ENCODE peak calls at places on chromosomes 5 and 9, in ten cellular contexts. D is ovary; T is GM12878; U is transverse colon; L is neural progenitor cell; Z is tibial artery; C is GM23248; A is effector memory CD4-positive, alpha-beta T cell; W is SK-N-SH; E is adrenal gland. B is an unnamed sample. For H3K9me3, the result is how much of the 10 kb centered on the place peaks cover.

GRCh38 chr9:111429175-111429574 is 55.0 kb downstream of the ECPAS start:
- DNase-seq in L (no peak), W (no peak), E (no peak), T (no peak), C (peak), A (no peak), U (no peak), Z (no peak), D (no peak), B (no peak)

GRCh38 chr9:132898043-132898442 is 19.3 kb downstream of the SPACA9 start:
- DNase-seq in C (no peak), L (no peak), Z (no peak), D (no peak), T (no peak), A (no peak), U (no peak), E (no peak), W (no peak), B (no peak)

GRCh38 chr9:13064060-13064459 is 215.4 kb downstream of the MPDZ start:
- DNase-seq in C (no peak), T (no peak), U (no peak), A (no peak), L (no peak), D (no peak), Z (no peak), E (no peak), W (no peak), B (no peak)

GRCh38 chr9:124492818-124493217 is 14.4 kb downstream of the NR5A1 start:
- DNase-seq in L (no peak), W (no peak), Z (no peak), T (no peak), E (no peak), U (no peak), A (no peak), D (no peak), C (no peak), B (no peak)

GRCh38 chr5:9056046-9056445 is 489.8 kb downstream of the SEMA5A start:
- DNase-seq in E (no peak), Z (no peak), C (no peak), W (no peak), U (no peak), T (no peak), A (no peak), L (no peak), D (no peak), B (no peak)

GRCh38 chr5:160030631-160031377 is 21.9 kb downstream of the TTC1 start:
- DNase-seq in L (no peak), C (peak), A (no peak), W (peak), Z (no peak), T (no peak), U (no peak), D (no peak), E (no peak), B (no peak)

GRCh38 chr9:696332-697090 is 145.0 kb upstream of the DMRT1 start:
- DNase-seq in A (no peak), Z (peak), U (no peak), D (no peak), T (no peak), C (peak), W (no peak), E (peak), L (no peak), B (no peak)

GRCh38 chr9:127890053-127890452 is 9.3 kb downstream of the ST6GALNAC6 start:
- DNase-seq in A (no peak), E (no peak), C (peak), U (no peak), T (no peak), Z (no peak), D (no peak), L (no peak), W (no peak), B (no peak)

GRCh38 chr5:126680215-126680817 is 79.6 kb downstream of the PHAX start:
- DNase-seq in A (no peak), W (peak), C (peak), T (peak), Z (no peak), U (peak), L (peak), E (no peak), D (no peak), B (no peak)

GRCh38 chr5:153517105-153517700 is 26.7 kb downstream of the GRIA1 start:
- DNase-seq in L (peak), Z (no peak), D (no peak), A (no peak), T (no peak), C (no peak), U (no peak), W (peak), E (no peak), B (no peak)

GRCh38 chr9:23621166-23621565 is 204.9 kb downstream of the ELAVL2 start:
- DNase-seq in U (no peak), E (no peak), Z (no peak), T (no peak), C (no peak), W (no peak), A (no peak), L (no peak), D (no peak), B (no peak)

GRCh38 chr5:137629646-137630045 is 106.2 kb downstream of the KLHL3 start:
- DNase-seq in U (no peak), A (peak), W (peak), E (no peak), D (no peak), L (peak), T (peak), C (peak), Z (no peak), B (no peak)

GRCh38 chr9:107249131-107249533 is 33.9 kb upstream of the RAD23B start:
- DNase-seq in C (peak), E (no peak), L (peak), D (no peak), T (no peak), W (no peak), U (no peak), A (no peak), Z (no peak), B (no peak)

GRCh38 chr5:141369994-141370848 is at the start of gene PCDHGB3:
- DNase-seq in A (peak), E (peak), T (no peak), L (no peak), U (peak), C (peak), W (no peak), D (no peak), Z (peak), B (peak)
- H3K9me3 ChIP-seq in A (under half), E (under half), T (under half), L (under half), U (half or more), C (under half), W (under half), D (under half), Z (under half), B (half or more)

GRCh38 chr9:20187318-20187717 is 398.5 kb upstream of the SLC24A2 start:
- DNase-seq in T (no peak), A (no peak), L (no peak), Z (no peak), D (no peak), W (no peak), E (no peak), C (no peak), U (no peak), B (no peak)
- H3K4me3 ChIP-seq in T (no peak), A (no peak), L (no peak), Z (no peak), D (no peak), W (no peak), E (no peak), C (no peak), U (no peak), B (no peak)

GRCh38 chr9:96189995-96190394 is 112.0 kb downstream of the HSD17B3 start:
- DNase-seq in L (no peak), E (no peak), Z (no peak), W (no peak), A (no peak), D (no peak), C (no peak), T (no peak), U (no peak), B (no peak)
- H3K9me3 ChIP-seq in L (under half), E (under half), Z (under half), W (under half), A (under half), D (under half), C (under half), T (under half), U (under half), B (under half)

DNA sequence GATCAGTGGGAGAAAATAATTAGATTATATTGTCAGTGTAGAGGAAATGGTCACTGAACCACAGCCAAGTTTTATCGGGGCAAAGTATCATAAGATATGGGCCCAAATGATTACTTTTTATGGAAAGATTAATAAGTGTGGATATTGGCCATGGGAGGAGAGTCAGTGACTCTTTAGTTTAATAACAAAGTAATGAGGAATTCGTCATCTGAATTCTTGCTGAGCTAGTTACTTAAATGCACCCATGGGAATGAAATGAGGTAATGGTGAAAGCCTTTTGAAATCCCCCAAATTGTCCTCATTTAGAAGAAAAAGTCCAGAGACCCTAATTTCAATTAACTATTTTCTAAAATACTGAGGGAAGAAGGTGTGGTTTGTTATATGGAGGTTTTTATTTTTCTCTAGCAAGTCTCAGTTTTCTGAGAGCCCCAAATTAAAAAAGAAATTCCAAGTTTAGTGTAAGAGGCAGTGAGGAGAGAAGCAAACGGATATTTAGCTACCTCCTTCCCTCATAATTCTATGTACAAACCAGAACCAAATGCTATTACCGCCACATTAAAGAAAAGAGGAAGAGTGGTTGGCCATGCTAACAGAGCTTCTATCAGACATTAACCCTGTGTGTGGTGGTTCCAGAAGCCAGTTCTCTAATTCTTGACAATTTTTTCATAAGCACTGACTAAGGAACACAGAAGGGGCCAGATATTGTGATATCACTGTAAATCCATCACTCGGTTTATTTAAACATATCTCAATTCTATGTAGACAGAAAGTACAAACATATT is 37.6 kb upstream of the MRPS30 start:
- DNase-seq in D (no peak), E (no peak), C (peak), W (peak), L (no peak), A (no peak), T (no peak), U (no peak), Z (no peak), B (no peak)
- H3K4me3 ChIP-seq in D (no peak), E (no peak), C (no peak), W (no peak), L (no peak), A (no peak), T (no peak), U (no peak), Z (no peak), B (no peak)

GRCh38 chr5:141389153-141390042 is 1.9 kb downstream of the PCDHGB4 start:
- DNase-seq in U (no peak), E (no peak), Z (no peak), A (no peak), D (no peak), T (no peak), L (no peak), C (no peak), W (no peak), B (no peak)
- H3K9me3 ChIP-seq in U (half or more), E (under half), Z (under half), A (under half), D (half or more), T (under half), L (under half), C (under half), W (under half), B (half or more)

GRCh38 chr5:80083115-80083890 is 48.2 kb downstream of the THBS4 start:
- DNase-seq in W (peak), Z (no peak), D (peak), U (no peak), C (peak), L (peak), T (no peak), E (peak), A (no peak), B (no peak)
- H3K4me3 ChIP-seq in W (no peak), Z (peak), D (peak), U (no peak), C (peak), L (no peak), T (no peak), E (peak), A (peak), B (no peak)

DNA sequence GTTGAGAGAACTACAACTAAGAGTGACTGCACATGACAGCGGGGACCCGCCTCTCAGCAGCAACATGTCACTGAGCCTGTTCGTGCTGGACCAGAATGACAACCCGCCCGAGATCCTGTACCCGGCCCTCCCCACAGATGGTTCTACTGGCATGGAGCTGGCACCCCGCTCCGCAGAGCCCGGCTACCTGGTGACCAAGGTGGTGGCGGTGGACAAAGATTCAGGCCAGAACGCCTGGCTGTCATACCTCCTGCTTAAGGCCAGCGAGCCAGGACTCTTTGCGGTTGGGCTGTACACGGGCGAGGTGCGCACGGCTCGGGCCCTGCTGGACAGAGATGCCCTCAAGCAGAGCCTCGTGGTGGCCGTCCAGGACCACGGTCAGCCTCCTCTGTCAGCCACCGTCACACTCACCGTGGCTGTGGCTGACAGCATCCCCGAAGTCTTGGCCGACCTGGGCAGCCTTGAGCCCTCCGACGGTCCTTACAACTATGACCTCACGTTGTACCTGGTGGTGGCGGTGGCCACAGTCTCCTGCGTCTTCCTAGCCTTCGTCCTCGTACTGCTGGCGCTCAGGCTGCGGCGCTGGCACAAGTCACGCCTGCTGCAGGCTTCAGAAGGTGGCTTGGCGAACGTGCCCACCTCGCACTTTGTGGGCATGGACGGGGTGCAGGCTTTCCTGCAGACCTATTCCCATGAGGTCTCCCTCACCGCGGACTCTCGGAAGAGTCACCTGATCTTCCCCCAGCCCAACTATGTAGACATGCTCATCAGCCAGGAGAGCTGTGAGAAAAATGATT is 2.1 kb downstream of the PCDHGA7 start:
- DNase-seq in D (no peak), E (no peak), L (no peak), T (no peak), A (no peak), U (no peak), C (no peak), W (no peak), Z (no peak), B (no peak)
- H3K9me3 ChIP-seq in D (under half), E (under half), L (under half), T (under half), A (under half), U (half or more), C (under half), W (under half), Z (under half), B (half or more)

GRCh38 chr5:39186722-39187539 is 32.4 kb downstream of the FYB1 start:
- DNase-seq in W (no peak), E (no peak), L (no peak), C (no peak), Z (no peak), T (no peak), A (no peak), U (no peak), D (no peak), B (no peak)

GRCh38 chr5:39187873-39188731 is 31.3 kb downstream of the FYB1 start:
- DNase-seq in D (no peak), L (no peak), E (no peak), U (no peak), W (no peak), T (no peak), C (no peak), A (no peak), Z (no peak), B (no peak)

GRCh38 chr5:39191216-39191615 is 28.1 kb downstream of the FYB1 start:
- DNase-seq in D (no peak), U (no peak), Z (no peak), A (no peak), T (no peak), L (no peak), W (no peak), C (no peak), E (no peak), B (no peak)

GRCh38 chr5:39190311-39191102 is 28.9 kb downstream of the FYB1 start:
- DNase-seq in E (no peak), C (no peak), W (no peak), L (no peak), D (no peak), U (no peak), A (no peak), T (no peak), Z (no peak), B (no peak)

DNA sequence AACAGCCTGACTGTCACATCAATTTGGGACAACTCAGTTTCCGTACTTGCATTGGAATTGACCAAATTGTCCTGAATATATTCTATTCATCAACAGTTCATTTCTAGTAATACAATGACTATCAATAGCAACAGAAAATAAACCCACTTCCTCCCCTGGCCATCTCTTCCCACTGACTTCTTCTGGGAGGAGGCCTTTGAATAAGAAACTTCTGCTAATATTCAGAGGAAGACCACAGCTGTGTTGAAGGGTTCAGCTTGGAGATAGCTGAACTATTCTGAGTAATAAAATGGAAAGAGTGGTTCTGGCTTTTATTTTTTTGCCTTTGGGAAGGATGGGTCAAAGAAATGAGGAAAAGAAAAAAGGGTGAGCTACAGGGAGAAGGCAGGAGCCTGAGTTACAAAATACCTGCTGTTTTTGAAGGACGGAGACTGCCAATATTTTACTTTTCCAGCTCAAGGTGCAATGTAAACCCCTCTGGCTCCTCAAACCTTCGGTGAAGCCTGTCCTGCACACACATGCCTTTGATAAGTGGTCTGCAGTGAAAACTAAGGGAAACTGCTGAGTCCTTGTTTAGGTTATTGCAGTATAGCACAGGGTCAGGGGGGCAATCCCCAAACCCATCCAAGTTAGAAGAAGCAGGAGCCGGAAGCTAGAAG is 29.9 kb downstream of the FYB1 start:
- DNase-seq in L (no peak), W (no peak), C (no peak), T (no peak), E (no peak), D (no peak), U (no peak), Z (no peak), A (no peak), B (no peak)
- H3K4me3 ChIP-seq in L (no peak), W (no peak), C (no peak), T (no peak), E (no peak), D (no peak), U (no peak), Z (no peak), A (peak), B (no peak)